ENCODE peak calls at places on chromosome 16, in ten cellular contexts. N is neural crest cell, L is omental fat pad, Y is transverse colon, O is left lung, A is tibial nerve, B is heart right ventricle, U is choroid plexus epithelial cell, M is psoas muscle, G is Peyer's patch. J is an unnamed sample.

GRCh38 chr16:15942901-15943690 is 6.3 kb upstream of the ABCC1 start:
- DNase-seq in N (no peak), L (no peak), Y (no peak), O (no peak), A (no peak), B (no peak), U (no peak), M (no peak), G (no peak), J (no peak)

GRCh38 chr16:534089-534635 is 6.7 kb downstream of the CAPN15 start:
- DNase-seq in N (no peak), L (no peak), Y (peak), O (no peak), A (no peak), B (no peak), U (no peak), M (peak), G (peak), J (no peak)

GRCh38 chr16:57042157-57043111 is 49.9 kb upstream of the CPNE2 start:
- DNase-seq in N (no peak), L (no peak), Y (peak), O (no peak), A (no peak), B (no peak), U (peak), M (no peak), G (peak), J (no peak)

GRCh38 chr16:84407588-84408313 is 39.4 kb downstream of the ATP2C2 start:
- DNase-seq in N (no peak), L (no peak), Y (no peak), O (no peak), A (no peak), B (no peak), U (no peak), M (no peak), G (no peak), J (no peak)

GRCh38 chr16:56910654-56911539 is 21.0 kb upstream of the HERPUD1 start:
- DNase-seq in N (no peak), L (no peak), Y (peak), O (no peak), A (no peak), B (peak), U (peak), M (no peak), G (peak), J (no peak)

GRCh38 chr16:72561-73537 is at the start of gene RHBDF1:
- DNase-seq in N (peak), L (no peak), Y (peak), O (peak), A (no peak), B (peak), U (peak), M (peak), G (peak), J (peak)

GRCh38 chr16:68382296-68382718 is 66.0 kb downstream of the SMPD3 start:
- DNase-seq in N (no peak), L (no peak), Y (peak), O (peak), A (no peak), B (no peak), U (no peak), M (no peak), G (peak), J (no peak)

GRCh38 chr16:76668207-76668725 is 391.1 kb downstream of the CNTNAP4 start:
- DNase-seq in N (no peak), L (no peak), Y (no peak), O (no peak), A (no peak), B (no peak), U (no peak), M (no peak), G (no peak), J (no peak)

GRCh38 chr16:71467810-71468209 is 5.8 kb upstream of the ZNF23 start:
- DNase-seq in N (peak), L (no peak), Y (no peak), O (no peak), A (no peak), B (peak), U (peak), M (no peak), G (no peak), J (peak)

GRCh38 chr16:52549011-52549692 is 2.2 kb upstream of the TOX3 start:
- DNase-seq in N (no peak), L (no peak), Y (no peak), O (no peak), A (no peak), B (no peak), U (peak), M (no peak), G (no peak), J (no peak)

GRCh38 chr16:50093607-50094570 is 28.1 kb downstream of the HEATR3 start:
- DNase-seq in N (no peak), L (peak), Y (peak), O (peak), A (peak), B (peak), U (peak), M (peak), G (peak), J (no peak)

GRCh38 chr16:27859020-27859419 is 204.5 kb downstream of the GSG1L start:
- DNase-seq in N (no peak), L (no peak), Y (no peak), O (no peak), A (no peak), B (no peak), U (no peak), M (no peak), G (no peak), J (no peak)

GRCh38 chr16:8686879-8687278 is 12.5 kb downstream of the ABAT start:
- DNase-seq in N (no peak), L (no peak), Y (peak), O (no peak), A (no peak), B (no peak), U (no peak), M (no peak), G (no peak), J (no peak)

GRCh38 chr16:67449328-67449727 is 18.4 kb downstream of the HSD11B2 start:
- DNase-seq in N (no peak), L (no peak), Y (no peak), O (no peak), A (no peak), B (peak), U (no peak), M (peak), G (no peak), J (no peak)

GRCh38 chr16:84663433-84664101 is 15.3 kb downstream of the KLHL36 start:
- DNase-seq in N (no peak), L (no peak), Y (no peak), O (no peak), A (no peak), B (no peak), U (peak), M (no peak), G (no peak), J (no peak)

GRCh38 chr16:53159781-53160436 is 105.1 kb downstream of the CHD9 start:
- DNase-seq in N (no peak), L (no peak), Y (no peak), O (no peak), A (no peak), B (peak), U (peak), M (no peak), G (no peak), J (no peak)

GRCh38 chr16:61313931-61314330 is 722.3 kb downstream of the CDH8 start:
- DNase-seq in N (no peak), L (no peak), Y (no peak), O (no peak), A (no peak), B (no peak), U (no peak), M (no peak), G (no peak), J (no peak)

GRCh38 chr16:71226229-71227141 is 4.0 kb downstream of the HYDIN start:
- DNase-seq in N (no peak), L (no peak), Y (no peak), O (no peak), A (no peak), B (no peak), U (no peak), M (no peak), G (no peak), J (no peak)

GRCh38 chr16:20898938-20899502 is 1.1 kb downstream of the DCUN1D3 start:
- DNase-seq in N (no peak), L (no peak), Y (no peak), O (no peak), A (no peak), B (no peak), U (peak), M (no peak), G (no peak), J (no peak)

GRCh38 chr16:1308036-1308976 is 1.1 kb upstream of the UBE2I start:
- DNase-seq in N (no peak), L (no peak), Y (peak), O (no peak), A (no peak), B (no peak), U (peak), M (no peak), G (no peak), J (no peak)

GRCh38 chr16:53982631-53983042 is 278.7 kb downstream of the FTO start:
- DNase-seq in N (no peak), L (no peak), Y (no peak), O (no peak), A (no peak), B (no peak), U (peak), M (no peak), G (no peak), J (no peak)

GRCh38 chr16:89257757-89258465 is 40.4 kb downstream of the ZNF778 start:
- DNase-seq in N (no peak), L (no peak), Y (no peak), O (no peak), A (no peak), B (no peak), U (peak), M (no peak), G (no peak), J (no peak)

GRCh38 chr16:53614346-53614745 is 89.3 kb downstream of the RPGRIP1L start:
- DNase-seq in N (no peak), L (no peak), Y (no peak), O (no peak), A (no peak), B (no peak), U (peak), M (no peak), G (no peak), J (no peak)

GRCh38 chr16:62135903-62136302 is 99.7 kb upstream of the CDH8 start:
- DNase-seq in N (no peak), L (no peak), Y (no peak), O (no peak), A (no peak), B (no peak), U (no peak), M (no peak), G (no peak), J (no peak)

GRCh38 chr16:58510776-58511628 is 4.3 kb upstream of the SETD6 start:
- DNase-seq in N (no peak), L (no peak), Y (no peak), O (no peak), A (no peak), B (no peak), U (no peak), M (peak), G (peak), J (no peak)

GRCh38 chr16:28884045-28884444 is 5.8 kb downstream of the ATP2A1 start:
- DNase-seq in N (no peak), L (no peak), Y (no peak), O (no peak), A (no peak), B (no peak), U (no peak), M (no peak), G (no peak), J (no peak)

GRCh38 chr16:13909872-13910303 is 10.1 kb upstream of the ERCC4 start:
- DNase-seq in N (no peak), L (no peak), Y (no peak), O (no peak), A (no peak), B (peak), U (peak), M (no peak), G (no peak), J (no peak)

GRCh38 chr16:14579266-14579665 is 50.8 kb downstream of the PARN start:
- DNase-seq in N (no peak), L (no peak), Y (no peak), O (no peak), A (no peak), B (no peak), U (no peak), M (no peak), G (no peak), J (no peak)

GRCh38 chr16:46996391-46996790 is 22.9 kb upstream of the DNAJA2 start:
- DNase-seq in N (no peak), L (no peak), Y (no peak), O (no peak), A (no peak), B (no peak), U (peak), M (no peak), G (no peak), J (no peak)

GRCh38 chr16:49491111-49491670 is 117.6 kb downstream of the C16orf78 start:
- DNase-seq in N (no peak), L (no peak), Y (no peak), O (no peak), A (no peak), B (no peak), U (no peak), M (peak), G (no peak), J (no peak)

GRCh38 chr16:54281535-54282201 is 4.9 kb downstream of the IRX3 start:
- DNase-seq in N (no peak), L (no peak), Y (peak), O (peak), A (no peak), B (no peak), U (no peak), M (no peak), G (peak), J (no peak)

GRCh38 chr16:31700200-31700529 is 172.5 kb downstream of the AHSP start:
- DNase-seq in N (no peak), L (no peak), Y (no peak), O (peak), A (no peak), B (no peak), U (peak), M (no peak), G (no peak), J (no peak)

GRCh38 chr16:35575432-35575821 is 2116.0 kb downstream of the TP53TG3F start:
- DNase-seq in N (no peak), L (no peak), Y (no peak), O (no peak), A (no peak), B (no peak), U (no peak), M (no peak), G (no peak), J (no peak)

GRCh38 chr16:57611184-57611583 is 17.2 kb upstream of the ADGRG1 start:
- DNase-seq in N (no peak), L (no peak), Y (no peak), O (no peak), A (no peak), B (no peak), U (no peak), M (no peak), G (no peak), J (no peak)

GRCh38 chr16:82876951-82877350 is 250.2 kb downstream of the CDH13 start:
- DNase-seq in N (no peak), L (no peak), Y (no peak), O (no peak), A (no peak), B (no peak), U (no peak), M (no peak), G (no peak), J (no peak)

GRCh38 chr16:48629531-48629930 is 19.6 kb upstream of the N4BP1 start:
- DNase-seq in N (no peak), L (no peak), Y (no peak), O (no peak), A (no peak), B (no peak), U (no peak), M (no peak), G (peak), J (no peak)

GRCh38 chr16:70740919-70741778 is 55.3 kb upstream of the MTSS2 start:
- DNase-seq in N (no peak), L (no peak), Y (no peak), O (peak), A (no peak), B (no peak), U (peak), M (no peak), G (no peak), J (no peak)

GRCh38 chr16:48870141-48870540 is 260.2 kb upstream of the N4BP1 start:
- DNase-seq in N (no peak), L (no peak), Y (no peak), O (no peak), A (no peak), B (no peak), U (no peak), M (no peak), G (no peak), J (no peak)

GRCh38 chr16:54748611-54749190 is 182.0 kb upstream of the IRX5 start:
- DNase-seq in N (no peak), L (no peak), Y (no peak), O (no peak), A (no peak), B (no peak), U (no peak), M (no peak), G (no peak), J (no peak)

DNA sequence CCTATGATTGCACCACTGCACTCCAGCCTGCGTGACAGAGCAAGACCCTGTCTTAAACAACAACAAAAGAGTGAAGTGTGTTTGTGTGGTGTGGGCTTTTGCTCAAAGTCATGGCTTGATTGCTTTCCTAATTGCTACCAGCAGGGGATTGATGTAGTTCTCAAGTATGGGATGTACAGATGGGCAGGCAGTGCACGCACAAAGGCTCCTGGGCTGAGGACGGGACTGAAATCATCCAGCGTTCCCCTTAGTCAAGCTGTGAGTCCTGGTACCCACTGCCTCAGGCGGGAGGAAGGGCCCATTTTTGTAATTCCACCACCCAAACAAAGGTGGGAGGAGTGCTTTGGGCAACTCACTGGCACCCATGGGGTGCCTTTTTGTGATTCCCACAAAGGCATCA is 47.3 kb downstream of the GDE1 start:
- DNase-seq in N (no peak), L (no peak), Y (no peak), O (no peak), A (no peak), B (no peak), U (no peak), M (no peak), G (no peak), J (no peak)
- TF ChIP-seq CTCF in N (no peak), L (no peak), Y (no peak), O (no peak), A (no peak), B (no peak), U (no peak), M (no peak), G (no peak), J (no peak)

DNA sequence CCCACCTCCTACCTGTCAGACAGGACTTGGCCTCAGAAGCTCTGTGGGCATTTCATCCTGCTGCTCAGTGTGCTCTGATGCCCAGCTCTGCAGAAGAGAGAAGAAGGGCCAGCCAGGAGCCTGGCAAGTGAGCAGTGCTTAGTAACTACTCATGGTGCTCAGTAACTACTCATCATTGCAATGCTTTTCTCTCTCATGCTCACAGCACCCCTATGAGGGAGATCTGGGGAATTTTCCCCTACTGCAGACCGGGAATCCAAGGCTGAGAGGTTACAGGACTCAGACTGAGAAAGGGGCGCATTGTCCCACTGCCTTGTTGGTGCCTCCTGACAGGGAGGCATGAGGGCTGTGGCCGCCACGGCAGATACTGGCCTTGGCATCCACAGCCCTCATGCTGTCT is 261.1 kb downstream of the C16orf95 start:
- DNase-seq in N (no peak), L (no peak), Y (no peak), O (no peak), A (no peak), B (no peak), U (peak), M (no peak), G (no peak), J (no peak)
- TF ChIP-seq CTCF in N (no peak), L (no peak), Y (no peak), O (no peak), A (no peak), B (peak), U (peak), M (no peak), G (no peak), J (no peak)

GRCh38 chr16:11297492-11298142 is 16.5 kb upstream of the PRM1 start:
- DNase-seq in N (no peak), L (no peak), Y (peak), O (peak), A (peak), B (peak), U (peak), M (peak), G (peak), J (peak)
- TF ChIP-seq CTCF in N (no peak), L (no peak), Y (no peak), O (no peak), A (peak), B (peak), U (no peak), M (peak), G (no peak), J (no peak)

GRCh38 chr16:30669026-30670000 is 11.1 kb downstream of the FBRS start:
- DNase-seq in N (no peak), L (no peak), Y (no peak), O (no peak), A (no peak), B (no peak), U (no peak), M (no peak), G (no peak), J (no peak)

GRCh38 chr16:30666681-30667080 is 8.4 kb downstream of the FBRS start:
- DNase-seq in N (no peak), L (no peak), Y (no peak), O (no peak), A (no peak), B (no peak), U (no peak), M (no peak), G (no peak), J (no peak)

GRCh38 chr16:30668393-30668792 is 10.2 kb downstream of the FBRS start:
- DNase-seq in N (no peak), L (no peak), Y (no peak), O (no peak), A (no peak), B (no peak), U (no peak), M (no peak), G (no peak), J (no peak)

GRCh38 chr16:30667361-30667905 is 9.2 kb downstream of the FBRS start:
- DNase-seq in N (no peak), L (no peak), Y (no peak), O (no peak), A (no peak), B (no peak), U (no peak), M (no peak), G (no peak), J (no peak)

DNA sequence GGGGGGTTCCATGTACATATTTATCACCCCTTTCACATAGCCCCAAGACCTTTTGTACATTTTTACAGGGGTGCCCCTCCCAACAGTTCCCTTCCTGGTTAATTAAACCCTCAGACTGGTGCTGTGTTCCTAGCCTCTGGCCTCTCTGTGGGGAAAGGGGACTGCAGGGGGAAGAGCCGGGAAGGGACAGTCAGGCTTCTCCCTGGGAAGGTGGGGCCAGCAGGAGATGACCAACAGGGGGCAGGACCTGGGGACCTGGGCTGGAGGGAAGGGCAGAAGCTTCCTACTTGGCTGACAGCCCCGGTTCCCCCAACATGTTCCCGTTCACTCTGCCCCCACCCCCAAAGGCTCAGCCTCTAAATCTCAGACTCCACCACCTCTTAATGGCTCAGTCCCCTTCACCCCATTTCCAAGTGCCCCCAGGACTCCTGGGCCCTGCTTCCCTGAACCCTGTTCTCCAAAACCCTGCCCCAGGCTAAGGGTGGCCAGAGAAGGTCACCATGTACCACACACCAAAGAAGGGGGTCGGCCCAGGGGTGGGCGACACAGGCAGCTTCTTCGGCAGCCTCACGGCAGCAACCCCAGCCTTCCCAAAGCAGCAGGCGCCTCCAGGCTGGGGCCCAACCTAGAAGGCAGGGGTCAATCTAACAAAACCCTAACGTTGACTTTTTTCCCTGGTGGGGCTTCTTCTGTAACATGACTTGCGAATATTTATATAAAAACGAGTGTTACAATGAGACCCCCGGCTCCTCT is 12.0 kb downstream of the FBRS start:
- DNase-seq in N (no peak), L (no peak), Y (no peak), O (no peak), A (no peak), B (no peak), U (no peak), M (no peak), G (no peak), J (no peak)
- TF ChIP-seq CTCF in N (no peak), L (no peak), Y (no peak), O (no peak), A (no peak), B (no peak), U (peak), M (no peak), G (no peak), J (no peak)

GRCh38 chr16:65667013-65667578 is 545.2 kb upstream of the CDH11 start:
- DNase-seq in N (no peak), L (no peak), Y (no peak), O (no peak), A (no peak), B (no peak), U (peak), M (no peak), G (no peak), J (no peak)
- TF ChIP-seq CTCF in N (peak), L (no peak), Y (no peak), O (no peak), A (no peak), B (no peak), U (peak), M (no peak), G (no peak), J (no peak)